ENCODE peak calls at places on chromosomes 4 and X, in seven cellular contexts. One of them, this sample, is unnamed.
A peak's percentile ranks its signal among the peaks of the same experiment; 100 is the strongest.

GRCh38 chr4:41696768-41697167 is 51.8 kb downstream of the PHOX2B start:
- DNase-seq in activated T-cell treated with anti-CD3 and anti-CD28 coated beads for 1 hour: no peak
- DNase-seq in NCI-H510A treated with DMSO at 0.1 percent for 48 hours: peak; percentile 32
- DNase-seq in OCI-LY7: no peak
- DNase-seq in sciatic nerve: no peak
- DNase-seq in left ventricle myocardium inferior: no peak
- DNase-seq in T follicular helper cell: no peak
- DNase-seq in this sample: no peak

GRCh38 chrX:9164535-9165425 is 130.9 kb upstream of the FAM9B start:
- DNase-seq in activated T-cell treated with anti-CD3 and anti-CD28 coated beads for 1 hour: no peak
- DNase-seq in NCI-H510A treated with DMSO at 0.1 percent for 48 hours: no peak
- DNase-seq in OCI-LY7: no peak
- DNase-seq in sciatic nerve: no peak
- DNase-seq in left ventricle myocardium inferior: no peak
- DNase-seq in T follicular helper cell: no peak
- DNase-seq in this sample: no peak

GRCh38 chr4:77209936-77210335 is 52.9 kb downstream of the CCNG2 start:
- DNase-seq in activated T-cell treated with anti-CD3 and anti-CD28 coated beads for 1 hour: no peak
- DNase-seq in NCI-H510A treated with DMSO at 0.1 percent for 48 hours: no peak
- DNase-seq in OCI-LY7: no peak
- DNase-seq in sciatic nerve: no peak
- DNase-seq in left ventricle myocardium inferior: no peak
- DNase-seq in T follicular helper cell: no peak
- DNase-seq in this sample: no peak

GRCh38 chr4:187618701-187619278 is 376.8 kb upstream of the ZFP42 start:
- DNase-seq in activated T-cell treated with anti-CD3 and anti-CD28 coated beads for 1 hour: no peak
- DNase-seq in NCI-H510A treated with DMSO at 0.1 percent for 48 hours: no peak
- DNase-seq in OCI-LY7: no peak
- DNase-seq in sciatic nerve: no peak
- DNase-seq in left ventricle myocardium inferior: no peak
- DNase-seq in T follicular helper cell: no peak
- DNase-seq in this sample: no peak

GRCh38 chr4:88244821-88245579 is 39.4 kb downstream of the PPM1K start:
- DNase-seq in activated T-cell treated with anti-CD3 and anti-CD28 coated beads for 1 hour: peak; percentile 19
- DNase-seq in NCI-H510A treated with DMSO at 0.1 percent for 48 hours: no peak
- DNase-seq in OCI-LY7: peak; percentile 41
- DNase-seq in sciatic nerve: no peak
- DNase-seq in left ventricle myocardium inferior: no peak
- DNase-seq in T follicular helper cell: no peak
- DNase-seq in this sample: peak; percentile 20

GRCh38 chrX:10884246-10884645 is 226.9 kb upstream of the HCCS start:
- DNase-seq in activated T-cell treated with anti-CD3 and anti-CD28 coated beads for 1 hour: no peak
- DNase-seq in NCI-H510A treated with DMSO at 0.1 percent for 48 hours: no peak
- DNase-seq in OCI-LY7: no peak
- DNase-seq in sciatic nerve: no peak
- DNase-seq in left ventricle myocardium inferior: no peak
- DNase-seq in T follicular helper cell: no peak
- DNase-seq in this sample: no peak

GRCh38 chr4:42396361-42397255 is 680 bp upstream of the SHISA3 start:
- DNase-seq in activated T-cell treated with anti-CD3 and anti-CD28 coated beads for 1 hour: no peak
- DNase-seq in NCI-H510A treated with DMSO at 0.1 percent for 48 hours: no peak
- DNase-seq in OCI-LY7: no peak
- DNase-seq in sciatic nerve: no peak
- DNase-seq in left ventricle myocardium inferior: no peak
- DNase-seq in T follicular helper cell: no peak
- DNase-seq in this sample: no peak

GRCh38 chr4:144646523-144647094 is 653 bp downstream of the HHIP start:
- DNase-seq in activated T-cell treated with anti-CD3 and anti-CD28 coated beads for 1 hour: no peak
- DNase-seq in NCI-H510A treated with DMSO at 0.1 percent for 48 hours: no peak
- DNase-seq in OCI-LY7: no peak
- DNase-seq in sciatic nerve: no peak
- DNase-seq in left ventricle myocardium inferior: no peak
- DNase-seq in T follicular helper cell: no peak
- DNase-seq in this sample: no peak

GRCh38 chrX:3743821-3744439 is 30.5 kb upstream of the PRKX start:
- DNase-seq in activated T-cell treated with anti-CD3 and anti-CD28 coated beads for 1 hour: no peak
- DNase-seq in NCI-H510A treated with DMSO at 0.1 percent for 48 hours: no peak
- DNase-seq in OCI-LY7: no peak
- DNase-seq in sciatic nerve: no peak
- DNase-seq in left ventricle myocardium inferior: no peak
- DNase-seq in T follicular helper cell: peak; percentile 45
- DNase-seq in this sample: no peak

GRCh38 chr4:145681518-145681917 is 1.6 kb downstream of the C4orf51 start:
- DNase-seq in activated T-cell treated with anti-CD3 and anti-CD28 coated beads for 1 hour: no peak
- DNase-seq in NCI-H510A treated with DMSO at 0.1 percent for 48 hours: peak; percentile 38
- DNase-seq in OCI-LY7: no peak
- DNase-seq in sciatic nerve: no peak
- DNase-seq in left ventricle myocardium inferior: no peak
- DNase-seq in T follicular helper cell: no peak
- DNase-seq in this sample: no peak

GRCh38 chr4:146192060-146192459 is 16.5 kb downstream of the LSM6 start:
- DNase-seq in activated T-cell treated with anti-CD3 and anti-CD28 coated beads for 1 hour: no peak
- DNase-seq in NCI-H510A treated with DMSO at 0.1 percent for 48 hours: no peak
- DNase-seq in OCI-LY7: no peak
- DNase-seq in sciatic nerve: no peak
- DNase-seq in left ventricle myocardium inferior: peak; percentile 18
- DNase-seq in T follicular helper cell: no peak
- DNase-seq in this sample: no peak

GRCh38 chr4:122577808-122578781 is 42.8 kb downstream of the IL21 start:
- DNase-seq in activated T-cell treated with anti-CD3 and anti-CD28 coated beads for 1 hour: peak; percentile 49
- DNase-seq in NCI-H510A treated with DMSO at 0.1 percent for 48 hours: peak; percentile 33
- DNase-seq in OCI-LY7: peak; percentile 48
- DNase-seq in sciatic nerve: no peak
- DNase-seq in left ventricle myocardium inferior: no peak
- DNase-seq in T follicular helper cell: peak; percentile 71
- DNase-seq in this sample: no peak

GRCh38 chr4:153471691-153472080 is 5.5 kb downstream of the TMEM131L start:
- DNase-seq in activated T-cell treated with anti-CD3 and anti-CD28 coated beads for 1 hour: no peak
- DNase-seq in NCI-H510A treated with DMSO at 0.1 percent for 48 hours: no peak
- DNase-seq in OCI-LY7: peak; percentile 54
- DNase-seq in sciatic nerve: no peak
- DNase-seq in left ventricle myocardium inferior: no peak
- DNase-seq in T follicular helper cell: peak; percentile 32
- DNase-seq in this sample: no peak

GRCh38 chr4:142155347-142155746 is 519.0 kb downstream of the IL15 start:
- DNase-seq in activated T-cell treated with anti-CD3 and anti-CD28 coated beads for 1 hour: no peak
- DNase-seq in NCI-H510A treated with DMSO at 0.1 percent for 48 hours: no peak
- DNase-seq in OCI-LY7: no peak
- DNase-seq in sciatic nerve: no peak
- DNase-seq in left ventricle myocardium inferior: no peak
- DNase-seq in T follicular helper cell: no peak
- DNase-seq in this sample: no peak

GRCh38 chr4:6047130-6047673 is 29.0 kb upstream of the C4orf50 start:
- DNase-seq in activated T-cell treated with anti-CD3 and anti-CD28 coated beads for 1 hour: no peak
- DNase-seq in NCI-H510A treated with DMSO at 0.1 percent for 48 hours: no peak
- DNase-seq in OCI-LY7: no peak
- DNase-seq in sciatic nerve: no peak
- DNase-seq in left ventricle myocardium inferior: no peak
- DNase-seq in T follicular helper cell: no peak
- DNase-seq in this sample: no peak

GRCh38 chr4:88533937-88534750 is 10.6 kb upstream of the PYURF start:
- DNase-seq in activated T-cell treated with anti-CD3 and anti-CD28 coated beads for 1 hour: no peak
- DNase-seq in NCI-H510A treated with DMSO at 0.1 percent for 48 hours: no peak
- DNase-seq in OCI-LY7: no peak
- DNase-seq in sciatic nerve: no peak
- DNase-seq in left ventricle myocardium inferior: no peak
- DNase-seq in T follicular helper cell: no peak
- DNase-seq in this sample: no peak